ENCODE peak calls at places on chromosomes 3 and 15, in four cellular contexts. V, R, I and T are unnamed samples.
A peak's percentile ranks its signal among the peaks of the same experiment; 100 is the strongest.

GRCh38 chr3:186342197-186342596 is 19.8 kb downstream of the DGKG start:
- DNase-seq in V (no peak), R (no peak), I (no peak), T (no peak)

GRCh38 chr3:126111566-126112475 is 27.9 kb upstream of the SLC41A3 start:
- DNase-seq in V (peak; percentile 16), R (no peak), I (no peak), T (peak; percentile 56)

GRCh38 chr3:170749765-170750477 is 120.1 kb downstream of the RPL22L1 start:
- DNase-seq in V (no peak), R (no peak), I (no peak), T (no peak)

GRCh38 chr15:91032919-91033803 is 10.8 kb upstream of the VPS33B start:
- DNase-seq in V (peak; percentile 93), R (peak; percentile 92), I (peak; percentile 62), T (no peak)

GRCh38 chr3:144763878-144764454 is 792.3 kb downstream of the DIPK2A start:
- DNase-seq in V (no peak), R (no peak), I (no peak), T (no peak)

GRCh38 chr3:135784557-135784956 is 181.0 kb upstream of the PPP2R3A start:
- DNase-seq in V (no peak), R (no peak), I (no peak), T (no peak)

GRCh38 chr15:85976986-85977385 is 102.7 kb upstream of the AGBL1 start:
- DNase-seq in V (no peak), R (no peak), I (peak; percentile 87), T (no peak)

GRCh38 chr3:132183811-132184210 is 133.4 kb upstream of the ACP3 start:
- DNase-seq in V (no peak), R (no peak), I (no peak), T (no peak)

GRCh38 chr3:106058485-106058884 is 189.7 kb upstream of the CBLB start:
- DNase-seq in V (no peak), R (no peak), I (peak; percentile 8), T (no peak)

GRCh38 chr3:161859870-161860450 is 363.4 kb downstream of the OTOL1 start:
- DNase-seq in V (no peak), R (no peak), I (no peak), T (no peak)

GRCh38 chr3:9581742-9582141 is 28.1 kb upstream of the LHFPL4 start:
- DNase-seq in V (no peak), R (no peak), I (no peak), T (no peak)

GRCh38 chr3:149776170-149776569 is 16.2 kb downstream of the ANKUB1 start:
- DNase-seq in V (no peak), R (no peak), I (no peak), T (no peak)

GRCh38 chr3:59127071-59127470 is 77.2 kb upstream of the CFAP20DC start:
- DNase-seq in V (no peak), R (no peak), I (peak; percentile 56), T (no peak)

GRCh38 chr15:50238263-50238662 is 27.3 kb downstream of the HDC start:
- DNase-seq in V (no peak), R (no peak), I (no peak), T (no peak)

GRCh38 chr15:24621630-24622215 is 53.9 kb upstream of the NPAP1 start:
- DNase-seq in V (no peak), R (no peak), I (no peak), T (no peak)

GRCh38 chr3:89335693-89336092 is 228.3 kb downstream of the EPHA3 start:
- DNase-seq in V (no peak), R (no peak), I (no peak), T (no peak)

GRCh38 chr15:28208583-28208982 is 109.5 kb upstream of the OCA2 start:
- DNase-seq in V (no peak), R (no peak), I (no peak), T (no peak)

GRCh38 chr3:27528798-27529197 is 44.6 kb upstream of the SLC4A7 start:
- DNase-seq in V (no peak), R (no peak), I (no peak), T (no peak)

GRCh38 chr15:85324202-85324601 is 56.2 kb upstream of the AKAP13 start:
- DNase-seq in V (no peak), R (no peak), I (no peak), T (no peak)

GRCh38 chr3:45575491-45575923 is 19.0 kb upstream of the LIMD1 start:
- DNase-seq in V (no peak), R (no peak), I (no peak), T (no peak)

GRCh38 chr3:105967117-105967516 is 98.3 kb upstream of the CBLB start:
- DNase-seq in V (no peak), R (no peak), I (no peak), T (no peak)

GRCh38 chr15:41873711-41874110 is 20.1 kb downstream of the SPTBN5 start:
- DNase-seq in V (no peak), R (no peak), I (no peak), T (no peak)

GRCh38 chr3:111739241-111739952 is 119.7 kb upstream of the PHLDB2 start:
- DNase-seq in V (peak; percentile 52), R (no peak), I (peak; percentile 98), T (no peak)

GRCh38 chr15:48887144-48887543 is 9.2 kb downstream of the EID1 start:
- DNase-seq in V (no peak), R (no peak), I (peak; percentile 60), T (no peak)

GRCh38 chr15:70488941-70489848 is 274.2 kb downstream of the UACA start:
- DNase-seq in V (no peak), R (no peak), I (no peak), T (no peak)

GRCh38 chr3:163573324-163573723 is 1505.0 kb downstream of the SI start:
- DNase-seq in V (no peak), R (no peak), I (no peak), T (no peak)

GRCh38 chr3:24645047-24645446 is 150.4 kb upstream of the THRB start:
- DNase-seq in V (no peak), R (no peak), I (no peak), T (no peak)

GRCh38 chr3:61733866-61734265 is 172.5 kb downstream of the PTPRG start:
- DNase-seq in V (no peak), R (no peak), I (no peak), T (no peak)

GRCh38 chr3:11698326-11699082 is 54.8 kb upstream of the VGLL4 start:
- DNase-seq in V (no peak), R (no peak), I (no peak), T (no peak)

GRCh38 chr3:72803573-72803972 is 44.7 kb downstream of the SHQ1 start:
- DNase-seq in V (no peak), R (no peak), I (no peak), T (no peak)

GRCh38 chr3:54676087-54676486 is 251.8 kb downstream of the LRTM1 start:
- DNase-seq in V (no peak), R (no peak), I (no peak), T (no peak)

GRCh38 chr3:182182531-182182968 is 470.8 kb downstream of the SOX2 start:
- DNase-seq in V (no peak), R (no peak), I (peak; percentile 98), T (no peak)

GRCh38 chr15:77421370-77421700 is 647 bp downstream of the HMG20A start:
- DNase-seq in V (no peak), R (peak; percentile 3), I (peak; percentile 18), T (no peak)

GRCh38 chr15:67504796-67505195 is 16.1 kb upstream of the C15orf61 start:
- DNase-seq in V (no peak), R (no peak), I (no peak), T (no peak)

GRCh38 chr15:63178034-63178433 is 11.4 kb upstream of the RAB8B start:
- DNase-seq in V (no peak), R (peak; percentile 21), I (no peak), T (no peak)
- TF ChIP-seq CTCF in V (no peak), R (no peak), I (no peak), T (no peak)

GRCh38 chr3:50258979-50259378 is 10.0 kb upstream of the SEMA3B start:
- DNase-seq in V (no peak), R (no peak), I (no peak), T (no peak)

GRCh38 chr3:50257990-50258389 is 11.0 kb upstream of the SEMA3B start:
- DNase-seq in V (no peak), R (no peak), I (no peak), T (no peak)

GRCh38 chr3:50260942-50261441 is 8.0 kb upstream of the SEMA3B start:
- DNase-seq in V (no peak), R (no peak), I (no peak), T (no peak)

GRCh38 chr3:50260027-50260941 is 8.7 kb upstream of the SEMA3B start:
- DNase-seq in V (peak; percentile 96), R (peak; percentile 95), I (peak; percentile 71), T (peak; percentile 93)

GRCh38 chr3:50259432-50260026 is 9.4 kb upstream of the SEMA3B start:
- DNase-seq in V (no peak), R (no peak), I (no peak), T (no peak)
- H3K4me3 ChIP-seq in V (peak overlapping the region; percentile 50), R (peak overlapping the region; percentile 8), I (peak overlapping the region; percentile 56), T (peak overlapping the region; percentile 72)

DNA sequence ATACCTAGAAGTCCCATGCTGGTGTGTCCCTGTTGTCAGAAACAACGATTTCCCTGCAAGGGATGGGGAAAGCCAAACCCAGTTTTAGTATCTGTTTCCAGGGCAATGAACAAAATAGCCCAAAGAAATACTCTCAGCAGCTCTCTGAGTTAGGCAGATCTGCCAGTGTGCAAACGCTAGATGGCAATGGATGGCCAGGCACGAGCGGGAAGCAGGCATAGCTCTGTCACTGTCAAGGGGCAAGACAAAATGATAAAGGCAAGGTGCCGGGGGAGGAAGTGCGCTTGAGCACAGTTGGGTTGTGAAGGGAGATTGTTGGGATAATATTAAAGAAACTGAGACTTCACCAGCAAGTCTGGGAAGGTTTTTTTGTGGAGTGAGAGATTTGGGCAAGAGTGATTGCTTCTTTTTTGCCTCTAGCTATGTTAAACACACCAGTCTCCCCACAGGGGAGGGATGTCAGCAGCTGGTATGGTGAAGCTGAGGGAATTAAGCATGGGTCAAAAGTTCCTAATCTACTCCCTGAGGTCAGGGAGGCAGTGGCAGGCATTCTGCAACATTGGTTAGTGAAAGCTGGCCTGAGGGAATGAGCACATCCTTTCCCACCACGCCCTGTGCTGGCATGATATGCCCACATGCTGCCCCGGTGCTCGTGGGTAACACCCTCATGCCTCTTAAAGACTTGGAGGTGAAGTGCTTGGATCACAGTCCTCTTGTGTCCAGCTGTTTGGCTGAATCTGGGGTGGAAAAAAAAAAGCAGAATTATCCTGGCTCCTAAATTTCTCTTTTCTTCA is 117.6 kb downstream of the PDCD6IP start:
- DNase-seq in V (no peak), R (no peak), I (peak; percentile 60), T (no peak)
- TF ChIP-seq CTCF in V (no peak), R (no peak), I (no peak), T (no peak)

GRCh38 chr3:4981688-4982494 is 2.7 kb downstream of the BHLHE40 start:
- DNase-seq in V (no peak), R (peak; percentile 59), I (peak; percentile 74), T (no peak)
- H3K4me3 ChIP-seq in V (peak overlapping the region; percentile 66), R (peak overlapping the region; percentile 5), I (peak overlapping the region; percentile 95), T (peak overlapping the region; percentile 93)

DNA sequence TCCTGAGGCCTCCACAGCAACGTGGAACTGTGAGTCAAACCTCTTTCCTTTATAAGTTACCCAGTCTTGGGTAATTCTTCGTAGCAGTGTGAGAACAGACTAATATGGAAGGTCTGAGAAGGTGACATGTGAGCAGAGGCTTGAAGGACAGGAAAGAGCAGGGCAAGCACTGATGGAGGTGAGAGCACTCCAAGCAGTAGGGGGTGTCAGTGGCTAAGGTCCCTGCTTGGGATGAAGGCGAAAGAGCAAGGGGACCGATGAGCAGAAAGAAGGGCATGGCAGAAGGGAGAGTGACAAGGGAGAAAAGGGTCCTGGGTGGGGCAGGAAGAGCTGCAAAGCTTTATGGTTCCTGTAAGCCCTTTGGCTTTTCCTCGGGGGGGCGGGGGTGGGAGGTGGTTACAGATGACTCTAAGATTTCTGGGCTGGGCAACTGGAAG is 3.5 kb downstream of the EIF4E3 start:
- DNase-seq in V (no peak), R (no peak), I (no peak), T (no peak)
- TF ChIP-seq CTCF in V (no peak), R (no peak), I (no peak), T (no peak)